ENCODE peak calls at places on chromosomes 3 and 15, in seven cellular contexts. F is foreskin fibroblast, V is nephron progenitor cell, D is neural progenitor cell, S is lower lobe of right lung, R is mammary epithelial cell, W is psoas muscle. H is an unnamed sample.

GRCh38 chr3:58066842-58067241 is 58.6 kb downstream of the FLNB start:
- DNase-seq in D (no peak), S (no peak), R (no peak), F (peak), W (no peak), V (no peak), H (no peak)

GRCh38 chr3:182810574-182811268 is 17.4 kb downstream of the ATP11B start:
- DNase-seq in F (peak), D (no peak), W (no peak), R (no peak), S (no peak), V (no peak), H (no peak)

GRCh38 chr15:26449296-26449695 is 323.6 kb downstream of the GABRB3 start:
- DNase-seq in D (no peak), R (peak), W (no peak), V (no peak), S (no peak), F (no peak), H (no peak)

GRCh38 chr15:57516327-57517026 is 75.2 kb upstream of the MYZAP start:
- DNase-seq in R (no peak), F (no peak), S (no peak), D (no peak), W (no peak), V (no peak), H (no peak)

GRCh38 chr15:99305761-99306505 is 54.7 kb downstream of the LRRC28 start:
- DNase-seq in F (peak), R (peak), D (peak), S (peak), V (peak), W (peak), H (peak)

GRCh38 chr15:35427091-35427490 is 118.9 kb downstream of the DPH6 start:
- DNase-seq in F (peak), R (peak), V (no peak), W (no peak), S (no peak), D (no peak), H (no peak)

GRCh38 chr15:90915808-90916440 is 12.8 kb downstream of the MAN2A2 start:
- DNase-seq in V (no peak), R (no peak), W (peak), S (peak), F (no peak), D (no peak), H (no peak)

GRCh38 chr3:168040624-168041208 is 55.0 kb downstream of the GOLIM4 start:
- DNase-seq in W (no peak), V (no peak), R (peak), D (peak), S (no peak), F (peak), H (no peak)

GRCh38 chr15:25673351-25673750 is 189.8 kb downstream of the ATP10A start:
- DNase-seq in D (no peak), F (no peak), S (no peak), R (no peak), V (no peak), W (no peak), H (no peak)

GRCh38 chr15:70491183-70491621 is 272.2 kb downstream of the UACA start:
- DNase-seq in S (no peak), F (no peak), W (no peak), D (no peak), V (no peak), R (peak), H (no peak)

GRCh38 chr15:45129651-45130129 is at the start of the genes DUOX1 and DUOXA1:
- DNase-seq in D (peak), V (peak), S (peak), R (peak), W (peak), F (peak), H (no peak)

GRCh38 chr3:40566699-40567098 is 41.9 kb downstream of the ZNF621 start:
- DNase-seq in R (no peak), S (no peak), V (no peak), F (no peak), W (no peak), D (no peak), H (no peak)

DNA sequence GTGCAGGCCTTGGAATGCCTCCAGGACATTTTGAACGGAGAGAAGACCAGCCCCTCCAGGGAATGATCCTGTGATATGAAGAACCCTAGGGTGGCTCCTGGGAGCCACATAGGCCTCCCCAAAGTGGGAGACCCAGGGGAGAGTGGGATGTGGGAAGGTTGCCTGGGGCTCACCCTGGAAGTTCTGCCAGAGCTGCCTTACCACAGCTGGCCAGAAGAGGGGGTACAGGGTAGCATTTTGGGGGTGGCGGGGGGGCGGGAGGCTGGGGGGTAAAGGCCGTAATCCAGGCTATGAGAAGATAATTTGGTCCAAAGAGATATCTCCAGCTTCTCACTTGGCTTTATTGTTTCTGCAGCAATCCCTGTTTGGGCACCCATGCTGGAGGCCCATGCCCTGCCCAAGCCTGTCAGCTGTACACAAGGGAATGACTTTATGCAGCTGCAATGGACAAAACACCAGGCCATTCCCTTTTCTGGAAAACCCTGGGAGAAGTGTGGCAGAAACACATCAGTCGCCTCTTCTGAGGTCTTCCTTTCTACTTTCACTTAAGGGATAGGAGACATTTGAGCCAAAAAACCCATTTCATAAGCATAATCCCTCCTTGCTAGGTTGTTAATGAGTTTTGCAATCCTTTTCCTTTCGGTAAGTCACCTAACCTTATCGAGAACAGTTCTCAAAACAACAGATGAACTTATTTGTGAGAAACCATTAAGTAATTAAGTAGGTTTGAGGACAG is 11.0 kb upstream of the MUSTN1 start:
- DNase-seq in D (peak), F (peak), W (no peak), R (no peak), V (peak), S (no peak), H (no peak)
- TF ChIP-seq CTCF in D (peak), F (peak), W (peak), R (peak), V (no peak), S (peak), H (peak)

GRCh38 chr3:144496116-144496835 is 524.7 kb downstream of the DIPK2A start:
- DNase-seq in R (no peak), W (no peak), F (peak), D (no peak), V (no peak), S (no peak), H (no peak)

GRCh38 chr3:144499346-144499745 is 527.7 kb downstream of the DIPK2A start:
- DNase-seq in S (no peak), R (no peak), D (no peak), F (peak), W (no peak), V (no peak), H (no peak)

GRCh38 chr3:144501419-144501818 is 529.8 kb downstream of the DIPK2A start:
- DNase-seq in V (no peak), D (no peak), F (no peak), S (no peak), W (no peak), R (no peak), H (no peak)

GRCh38 chr3:144502398-144502797 is 530.8 kb downstream of the DIPK2A start:
- DNase-seq in W (no peak), D (peak), S (no peak), R (no peak), V (no peak), F (no peak), H (no peak)

DNA sequence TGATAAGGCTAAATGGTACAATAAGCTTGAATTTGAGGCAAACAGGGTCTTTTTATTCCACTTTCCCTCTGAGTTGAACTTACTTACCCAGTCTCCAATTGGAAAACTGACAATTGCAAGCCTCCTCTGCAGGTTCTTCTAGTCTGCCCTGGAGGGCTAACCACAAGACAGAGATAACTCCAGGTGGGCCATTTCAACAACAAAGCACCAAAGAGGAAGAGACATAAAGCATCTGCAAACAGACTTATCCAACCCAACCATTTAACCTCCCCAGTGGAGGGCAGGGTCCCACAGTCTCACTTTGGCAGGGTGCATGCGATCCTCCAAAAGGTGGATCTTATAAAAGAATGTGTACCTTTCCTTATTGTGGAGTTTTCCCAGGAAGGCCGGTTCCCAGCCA is 525.8 kb downstream of the DIPK2A start:
- DNase-seq in W (no peak), V (no peak), R (no peak), F (no peak), D (no peak), S (no peak), H (no peak)
- TF ChIP-seq CTCF in W (no peak), V (no peak), R (no peak), F (no peak), D (no peak), S (no peak), H (no peak)

DNA sequence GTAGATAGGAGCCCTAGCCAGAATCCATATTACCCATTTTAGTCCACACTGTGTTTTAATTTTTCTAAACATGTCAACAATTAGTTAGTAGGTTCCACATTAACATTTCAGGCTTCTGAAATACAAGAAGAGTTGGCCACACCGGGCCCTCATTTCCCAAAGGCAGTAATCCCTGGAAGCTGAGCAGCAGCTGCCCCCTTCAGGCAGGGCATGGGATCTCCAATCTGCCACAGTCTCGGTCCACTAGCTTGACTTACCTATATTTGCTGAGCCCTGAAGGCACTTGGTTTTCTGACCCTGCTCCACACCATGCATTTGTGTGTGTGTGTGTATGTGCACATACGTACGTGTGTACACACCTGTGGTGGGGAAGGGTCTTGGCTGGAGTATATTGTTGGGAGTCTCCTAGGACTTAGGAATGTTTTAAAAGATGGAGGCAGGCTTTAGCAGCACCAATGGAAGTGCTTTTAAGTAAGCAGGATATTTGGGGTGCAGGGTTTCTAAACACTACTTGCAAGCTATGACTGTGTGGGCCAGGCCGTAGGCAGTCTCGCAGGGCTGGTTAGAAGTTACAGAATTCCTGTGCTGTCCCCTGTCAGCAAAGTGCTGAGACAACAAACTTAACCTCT is 71.2 kb upstream of the SOX14 start:
- DNase-seq in S (no peak), R (peak), W (no peak), V (peak), D (peak), F (no peak), H (no peak)
- TF ChIP-seq CTCF in S (peak), R (peak), W (no peak), V (peak), D (peak), F (no peak), H (peak)

DNA sequence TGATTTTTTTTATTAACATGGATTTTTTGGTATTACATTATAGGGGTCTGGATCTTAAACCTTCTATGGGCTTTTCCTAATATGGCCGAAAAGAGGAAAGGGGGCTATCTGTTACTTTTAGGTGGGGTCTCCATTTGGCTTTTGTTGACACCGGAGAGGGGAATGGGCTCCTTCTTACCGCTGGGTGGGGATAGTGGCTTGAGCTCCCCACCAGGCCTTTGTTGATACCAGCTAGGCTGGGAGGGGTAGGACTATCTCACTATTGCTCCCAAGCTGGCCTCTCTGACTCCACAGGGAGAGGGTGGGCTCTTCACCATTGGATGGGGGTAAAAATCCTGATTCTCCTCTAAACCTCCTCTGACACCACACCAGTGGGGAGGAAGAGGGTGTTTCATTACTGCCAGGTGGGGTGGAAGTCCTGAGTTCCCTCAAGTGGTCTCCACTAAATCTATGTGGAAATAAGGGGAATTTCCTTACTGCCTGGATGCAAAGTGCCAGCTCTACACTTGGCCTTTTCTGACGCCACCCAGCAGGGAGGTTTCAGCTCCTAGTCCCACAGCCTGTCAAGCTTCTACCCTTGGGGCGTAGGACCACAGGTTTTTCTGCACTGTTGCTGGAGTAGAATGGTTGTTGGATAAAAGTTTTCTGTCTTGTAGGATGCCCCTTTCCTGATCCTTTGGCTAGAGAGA is 572.3 kb downstream of the MAGI1 start:
- DNase-seq in F (no peak), V (no peak), R (no peak), S (no peak), W (no peak), D (peak), H (no peak)
- TF ChIP-seq CTCF in F (no peak), V (peak), R (no peak), S (no peak), W (no peak), D (peak), H (no peak)

DNA sequence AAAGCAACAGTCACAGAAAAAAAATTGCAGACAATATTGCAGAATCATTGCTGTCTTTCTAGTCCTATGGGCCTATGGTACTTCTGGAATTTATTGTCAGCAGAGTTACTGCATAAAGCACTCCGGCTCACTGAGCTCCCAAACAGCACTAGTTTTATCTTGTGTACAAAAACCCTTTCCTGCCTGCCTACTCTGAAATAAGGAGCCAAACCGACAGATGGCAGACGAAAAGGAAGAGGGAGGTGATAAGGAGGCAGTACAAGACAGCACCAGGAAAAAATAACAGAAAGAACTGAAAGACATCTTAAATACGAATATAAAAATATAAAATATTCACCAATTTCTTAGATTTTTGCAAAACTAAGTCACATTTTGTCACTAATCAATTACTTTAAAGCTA is 15.6 kb downstream of the HERC1 start:
- DNase-seq in W (no peak), F (no peak), S (no peak), D (peak), R (no peak), V (no peak), H (no peak)
- TF ChIP-seq CTCF in W (no peak), F (no peak), S (peak), D (peak), R (no peak), V (no peak), H (no peak)

GRCh38 chr15:77112819-77113569 is 42.1 kb upstream of the TSPAN3 start:
- DNase-seq in V (no peak), R (no peak), D (peak), S (no peak), F (peak), W (no peak), H (no peak)
- TF ChIP-seq CTCF in V (no peak), R (no peak), D (peak), S (no peak), F (no peak), W (no peak), H (no peak)

GRCh38 chr3:71956716-71957115 is 171.8 kb upstream of the PROK2 start:
- DNase-seq in R (no peak), W (no peak), F (no peak), V (no peak), D (peak), S (no peak), H (no peak)
- TF ChIP-seq CTCF in R (peak), W (no peak), F (no peak), V (peak), D (peak), S (no peak), H (no peak)

DNA sequence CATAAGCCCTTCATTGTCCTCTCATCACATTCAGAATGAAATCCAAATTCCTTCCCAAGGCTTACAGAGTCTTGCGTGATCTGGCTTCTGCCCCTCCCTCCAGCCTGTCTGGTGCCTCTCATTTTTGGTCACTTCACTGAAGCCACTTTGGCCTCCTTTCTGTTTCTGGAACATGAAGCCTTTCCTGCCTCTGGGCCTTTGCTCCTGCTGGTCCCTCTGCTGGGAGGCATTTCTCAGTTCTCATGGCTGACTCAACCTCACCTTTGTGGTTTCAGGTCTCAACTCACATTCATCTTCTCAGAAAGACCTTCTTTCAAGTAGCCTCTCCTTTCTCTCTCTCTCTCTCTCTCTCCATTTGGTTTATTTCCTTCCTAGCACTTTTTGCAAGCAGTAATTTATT is 43.9 kb upstream of the BHLHE40 start:
- DNase-seq in D (no peak), F (no peak), W (no peak), S (no peak), R (peak), V (no peak), H (no peak)
- TF ChIP-seq CTCF in D (no peak), F (no peak), W (no peak), S (no peak), R (no peak), V (no peak), H (no peak)

H was measured in osteocyte.